ENCODE peak calls at places on chromosomes 2 and 18, in six cellular contexts. K is right cardiac atrium, I is lower lobe of right lung, N is psoas muscle, H is left ventricle myocardium inferior, R is mesenchymal stem cell. E is an unnamed sample.
A peak's percentile ranks its signal among the peaks of the same experiment; 100 is the strongest.

GRCh38 chr2:20573611-20574422 is 77.1 kb downstream of the HS1BP3 start:
- DNase-seq in K (no peak), I (no peak), N (no peak), H (no peak), R (peak; percentile 73), E (peak; percentile 58)

GRCh38 chr2:167183916-167184315 is 295.6 kb downstream of the XIRP2 start:
- DNase-seq in K (no peak), I (no peak), N (no peak), H (no peak), R (no peak), E (no peak)

GRCh38 chr2:207133493-207133861 is 32.3 kb downstream of the KLF7 start:
- DNase-seq in K (no peak), I (no peak), N (no peak), H (no peak), R (no peak), E (no peak)

GRCh38 chr2:56729212-56729611 is 545.4 kb downstream of the CCDC85A start:
- DNase-seq in K (no peak), I (no peak), N (no peak), H (no peak), R (no peak), E (no peak)

GRCh38 chr18:12361770-12362378 is 15.2 kb downstream of the AFG3L2 start:
- DNase-seq in K (peak; percentile 42), I (no peak), N (peak; percentile 50), H (peak; percentile 75), R (peak; percentile 16), E (no peak)

GRCh38 chr18:79901665-79902064 is 49.8 kb downstream of the SLC66A2 start:
- DNase-seq in K (no peak), I (no peak), N (no peak), H (no peak), R (no peak), E (no peak)

GRCh38 chr2:23692901-23693605 is 233.9 kb downstream of the ATAD2B start:
- DNase-seq in K (no peak), I (no peak), N (peak; percentile 30), H (no peak), R (no peak), E (no peak)

GRCh38 chr2:286774-287392 is 1.0 kb downstream of the ALKAL2 start:
- DNase-seq in K (no peak), I (no peak), N (no peak), H (no peak), R (peak; percentile 49), E (no peak)

GRCh38 chr2:49770919-49771318 is 616.6 kb upstream of the FSHR start:
- DNase-seq in K (peak; percentile 24), I (no peak), N (no peak), H (peak; percentile 20), R (peak; percentile 50), E (peak; percentile 49)

GRCh38 chr18:45291616-45292612 is 323.4 kb upstream of the SLC14A2 start:
- DNase-seq in K (no peak), I (no peak), N (no peak), H (no peak), R (peak; percentile 45), E (no peak)

GRCh38 chr2:239269173-239269865 is 131.5 kb downstream of the HDAC4 start:
- DNase-seq in K (no peak), I (no peak), N (no peak), H (no peak), R (no peak), E (no peak)

GRCh38 chr2:218261424-218262273 is 834 bp downstream of the GPBAR1 start:
- DNase-seq in K (no peak), I (no peak), N (no peak), H (no peak), R (peak; percentile 60), E (no peak)

GRCh38 chr2:176669398-176670174 is 400.3 kb downstream of the MTX2 start:
- DNase-seq in K (no peak), I (no peak), N (no peak), H (no peak), R (no peak), E (no peak)

GRCh38 chr2:239394346-239394945 is 6.4 kb downstream of the HDAC4 start:
- DNase-seq in K (no peak), I (no peak), N (no peak), H (no peak), R (peak; percentile 8), E (no peak)

GRCh38 chr2:44126106-44126797 is 42.4 kb upstream of the PPM1B start:
- DNase-seq in K (no peak), I (no peak), N (no peak), H (no peak), R (peak; percentile 29), E (no peak)

GRCh38 chr2:37156071-37156856 is 516 bp downstream of the EIF2AK2 start:
- DNase-seq in K (peak; percentile 78), I (peak; percentile 63), N (peak; percentile 56), H (peak; percentile 41), R (peak; percentile 75), E (peak; percentile 51)

GRCh38 chr2:234426616-234427015 is 70.3 kb downstream of the ARL4C start:
- DNase-seq in K (no peak), I (no peak), N (no peak), H (no peak), R (no peak), E (no peak)

GRCh38 chr2:29336334-29336733 is 221.1 kb downstream of the CLIP4 start:
- DNase-seq in K (no peak), I (no peak), N (no peak), H (no peak), R (no peak), E (no peak)

GRCh38 chr18:36035253-36035652 is 32.1 kb downstream of the RPRD1A start:
- DNase-seq in K (no peak), I (no peak), N (no peak), H (no peak), R (no peak), E (no peak)

GRCh38 chr2:18639756-18640453 is 50.5 kb upstream of the NT5C1B start:
- DNase-seq in K (no peak), I (no peak), N (peak; percentile 36), H (no peak), R (no peak), E (no peak)

GRCh38 chr2:47246646-47247045 is 91.5 kb upstream of the STPG4 start:
- DNase-seq in K (no peak), I (no peak), N (no peak), H (no peak), R (no peak), E (no peak)

GRCh38 chr2:48194641-48195040 is 288.3 kb upstream of the FBXO11 start:
- DNase-seq in K (no peak), I (no peak), N (no peak), H (no peak), R (no peak), E (no peak)

GRCh38 chr18:9426753-9427152 is 48.6 kb upstream of the RALBP1 start:
- DNase-seq in K (no peak), I (no peak), N (no peak), H (no peak), R (no peak), E (no peak)

GRCh38 chr2:48250943-48251342 is 279.0 kb upstream of the STON1 start:
- DNase-seq in K (no peak), I (no peak), N (no peak), H (no peak), R (peak; percentile 47), E (no peak)

GRCh38 chr18:77067315-77068061 is 65.1 kb downstream of the MBP start:
- DNase-seq in K (peak; percentile 69), I (peak; percentile 85), N (peak; percentile 73), H (peak; percentile 58), R (peak; percentile 98), E (peak; percentile 84)

GRCh38 chr2:145759228-145759940 is 1239.5 kb upstream of the ZEB2 start:
- DNase-seq in K (no peak), I (no peak), N (no peak), H (no peak), R (no peak), E (no peak)

GRCh38 chr18:48943333-48943732 is 7.4 kb downstream of the SMAD7 start:
- DNase-seq in K (no peak), I (no peak), N (no peak), H (no peak), R (no peak), E (no peak)

GRCh38 chr18:9092665-9093064 is 9.8 kb upstream of the NDUFV2 start:
- DNase-seq in K (no peak), I (no peak), N (no peak), H (no peak), R (peak; percentile 66), E (no peak)

GRCh38 chr2:138201326-138201725 is 237.1 kb downstream of the HNMT start:
- DNase-seq in K (no peak), I (no peak), N (no peak), H (no peak), R (peak; percentile 13), E (no peak)

GRCh38 chr2:234235191-234235590 is 184.7 kb downstream of the SPP2 start:
- DNase-seq in K (no peak), I (no peak), N (no peak), H (no peak), R (no peak), E (no peak)

GRCh38 chr18:62899534-62899933 is 184.2 kb downstream of the PHLPP1 start:
- DNase-seq in K (no peak), I (no peak), N (no peak), H (no peak), R (no peak), E (no peak)

GRCh38 chr2:230684222-230685164 is 28.1 kb upstream of the CAB39 start:
- DNase-seq in K (peak; percentile 38), I (no peak), N (no peak), H (no peak), R (peak; percentile 68), E (peak; percentile 65)

GRCh38 chr2:135074216-135074615 is 22.1 kb downstream of the RAB3GAP1 start:
- DNase-seq in K (no peak), I (no peak), N (no peak), H (no peak), R (no peak), E (no peak)
- H3K9me3 ChIP-seq in K (no peaks in the 10 kb centered on the region), I (peaks cover 11% of the 10 kb centered on the region), N (no peaks in the 10 kb centered on the region), H (peaks cover 15% of the 10 kb centered on the region), R (peaks cover 21% of the 10 kb centered on the region), E (peaks cover 34% of the 10 kb centered on the region)

GRCh38 chr2:172431428-172431827 is 4.0 kb downstream of the ITGA6 start:
- DNase-seq in K (peak; percentile 47), I (peak; percentile 61), N (no peak), H (peak; percentile 46), R (no peak), E (no peak)
- H3K4me3 ChIP-seq in K (no peak overlapping the region), I (peak overlapping the region; percentile 86), N (peak overlapping the region; percentile 94), H (peak overlapping the region; percentile 73), R (no peak overlapping the region), E (no peak overlapping the region)

DNA sequence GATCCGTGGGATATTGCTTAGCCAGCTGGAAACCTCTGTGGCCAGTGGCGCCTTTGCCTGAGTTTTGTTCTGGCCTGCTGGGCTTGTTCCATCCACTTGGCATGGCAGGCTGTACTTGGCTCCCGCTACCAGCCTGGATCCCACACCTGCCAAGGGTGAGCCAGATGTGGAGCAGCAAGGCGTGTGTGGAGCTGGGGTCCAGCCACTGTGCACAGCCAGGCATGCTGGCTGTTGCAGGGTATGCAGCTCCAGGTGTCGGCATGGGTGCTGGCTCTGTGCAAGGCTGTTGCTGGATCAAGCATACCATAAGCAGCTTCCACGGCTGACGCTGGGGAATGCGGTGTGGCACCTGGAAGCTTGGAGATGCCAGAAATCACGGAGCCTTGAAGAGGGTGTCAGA is 34.5 kb downstream of the PTPN4 start:
- DNase-seq in K (no peak), I (no peak), N (no peak), H (no peak), R (no peak), E (no peak)
- H3K9me3 ChIP-seq in K (no peaks in the 10 kb centered on the region), I (peaks cover 24% of the 10 kb centered on the region), N (peaks cover 33% of the 10 kb centered on the region), H (peaks cover 40% of the 10 kb centered on the region), R (peaks cover 10% of the 10 kb centered on the region), E (peaks cover 16% of the 10 kb centered on the region)

DNA sequence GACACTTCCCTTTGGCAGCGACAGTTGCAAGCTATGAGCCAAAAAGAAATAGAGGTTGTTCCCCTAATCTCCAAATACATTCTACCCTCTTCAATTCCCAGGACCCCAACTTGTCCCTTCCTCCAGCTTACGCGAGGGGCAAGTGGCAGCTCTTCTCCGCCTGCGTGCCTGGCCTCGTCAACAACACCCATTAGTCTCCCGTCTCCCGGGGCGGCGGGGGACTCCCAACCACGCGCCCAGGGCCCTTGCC is 545 bp upstream of the UBE2E3 start:
- DNase-seq in K (no peak), I (no peak), N (no peak), H (no peak), R (no peak), E (no peak)
- H3K4me3 ChIP-seq in K (peak overlapping the region; percentile 99), I (peak overlapping the region; percentile 71), N (peak overlapping the region; percentile 79), H (peak overlapping the region; percentile 77), R (peak overlapping the region; percentile 74), E (peak overlapping the region; percentile 48)

E was measured in MG63.